ENCODE peak calls at places on chromosomes 3 and 15, in four cellular contexts. U is neural progenitor cell, S is PC-9, L is hepatocyte. B is an unnamed sample.
A peak's percentile ranks its signal among the peaks of the same experiment; 100 is the strongest.

GRCh38 chr3:48268381-48268935 is 27.6 kb downstream of the ZNF589 start:
- DNase-seq in U (no peak), S (peak; percentile 70), L (peak; percentile 86), B (no peak)

GRCh38 chr3:152030320-152030719 is 156.9 kb downstream of the SUCNR1 start:
- DNase-seq in U (no peak), S (no peak), L (no peak), B (no peak)

GRCh38 chr15:61051570-61052031 is 177.5 kb downstream of the RORA start:
- DNase-seq in U (peak; percentile 62), S (no peak), L (peak; percentile 52), B (peak; percentile 69)

GRCh38 chr15:96344706-96345559 is 14.4 kb downstream of the NR2F2 start:
- DNase-seq in U (peak; percentile 56), S (no peak), L (no peak), B (peak; percentile 48)

GRCh38 chr15:62118446-62118964 is 46.6 kb downstream of the C2CD4B start:
- DNase-seq in U (no peak), S (no peak), L (no peak), B (no peak)

GRCh38 chr3:177833392-177833791 is 636.1 kb upstream of the TBL1XR1 start:
- DNase-seq in U (no peak), S (no peak), L (no peak), B (no peak)

GRCh38 chr3:81451611-81452010 is 309.8 kb downstream of the GBE1 start:
- DNase-seq in U (no peak), S (peak; percentile 40), L (no peak), B (peak; percentile 16)

GRCh38 chr3:119580148-119580760 is 962 bp downstream of the ADPRH start:
- DNase-seq in U (peak; percentile 74), S (no peak), L (peak; percentile 20), B (peak; percentile 57)

GRCh38 chr3:126546549-126547239 is 12.0 kb downstream of the C3orf22 start:
- DNase-seq in U (no peak), S (no peak), L (no peak), B (no peak)

GRCh38 chr3:98890960-98891910 is 10.3 kb downstream of the DCBLD2 start:
- DNase-seq in U (no peak), S (no peak), L (no peak), B (no peak)

GRCh38 chr15:35107122-35107521 is 22.0 kb upstream of the NANOGP8 start:
- DNase-seq in U (no peak), S (no peak), L (no peak), B (no peak)

GRCh38 chr15:84761534-84762190 is 13.3 kb downstream of the ZNF592 start:
- DNase-seq in U (no peak), S (no peak), L (no peak), B (no peak)

GRCh38 chr15:90422043-90422442 is 34.0 kb downstream of the IQGAP1 start:
- DNase-seq in U (no peak), S (no peak), L (no peak), B (no peak)

GRCh38 chr3:172153335-172153861 is 114.0 kb downstream of the FNDC3B start:
- DNase-seq in U (no peak), S (peak; percentile 99), L (peak; percentile 88), B (no peak)

GRCh38 chr3:142152349-142152748 is 3.0 kb upstream of the TFDP2 start:
- DNase-seq in U (peak; percentile 53), S (no peak), L (peak; percentile 19), B (peak; percentile 61)

GRCh38 chr3:155835341-155836071 is 18.7 kb downstream of the SLC33A1 start:
- DNase-seq in U (no peak), S (no peak), L (no peak), B (no peak)

GRCh38 chr3:18237251-18238005 is 187.7 kb downstream of the SATB1 start:
- DNase-seq in U (no peak), S (no peak), L (no peak), B (no peak)

GRCh38 chr15:40190591-40190990 is 29.7 kb downstream of the BUB1B start:
- DNase-seq in U (no peak), S (no peak), L (no peak), B (no peak)

GRCh38 chr15:25850154-25851111 is 12.7 kb downstream of the ATP10A start:
- DNase-seq in U (peak; percentile 67), S (no peak), L (peak; percentile 85), B (peak; percentile 70)

GRCh38 chr3:130963444-130963843 is 63.2 kb downstream of the ASTE1 start:
- DNase-seq in U (no peak), S (no peak), L (no peak), B (no peak)

GRCh38 chr15:79166311-79166955 is 75.9 kb upstream of the RASGRF1 start:
- DNase-seq in U (no peak), S (no peak), L (no peak), B (no peak)

GRCh38 chr3:157794771-157795170 is 291.6 kb upstream of the VEPH1 start:
- DNase-seq in U (no peak), S (peak; percentile 45), L (no peak), B (no peak)

GRCh38 chr3:124441766-124442165 is 288.5 kb upstream of the UMPS start:
- DNase-seq in U (no peak), S (no peak), L (no peak), B (peak; percentile 25)

GRCh38 chr3:66904816-66905543 is 93.1 kb upstream of the KBTBD8 start:
- DNase-seq in U (no peak), S (no peak), L (peak; percentile 21), B (no peak)

DNA sequence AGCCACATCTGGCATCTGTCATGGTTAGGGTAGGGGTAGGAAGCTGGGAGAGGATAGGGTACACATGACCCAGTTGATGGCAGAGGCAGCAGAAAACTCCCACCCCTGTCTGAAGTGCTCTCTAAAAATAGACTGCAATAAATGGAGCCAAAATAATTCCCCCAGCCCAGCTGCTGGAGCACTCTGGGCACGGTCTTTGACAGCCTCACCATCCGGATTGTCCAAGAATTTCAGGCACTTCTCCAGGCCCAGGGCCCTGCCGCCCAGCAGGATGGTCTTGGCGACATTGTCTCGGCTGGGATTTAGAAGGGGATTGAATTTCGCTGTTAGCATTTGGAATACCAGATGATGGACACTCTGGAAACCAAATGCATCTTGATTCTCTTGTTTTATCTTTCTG is 103.7 kb downstream of the IQSEC1 start:
- DNase-seq in U (peak; percentile 71), S (no peak), L (peak; percentile 32), B (no peak)
- H3K4me1 ChIP-seq in U (peaks cover 27% of the 10 kb centered on the region), S (peaks cover 14% of the 10 kb centered on the region), L (peaks cover 31% of the 10 kb centered on the region), B (peaks cover 14% of the 10 kb centered on the region)

GRCh38 chr3:149941946-149942345 is 28.7 kb downstream of the PFN2 start:
- DNase-seq in U (no peak), S (no peak), L (no peak), B (no peak)
- H2AFZ ChIP-seq in U (no peak overlapping the region), S (no peak overlapping the region), L (no peak overlapping the region), B (no peak overlapping the region)

GRCh38 chr3:30664884-30665283 is 58.5 kb downstream of the TGFBR2 start:
- DNase-seq in U (no peak), S (no peak), L (no peak), B (no peak)
- H3K4me1 ChIP-seq in U (peaks cover 32% of the 10 kb centered on the region), S (peaks cover 2% of the 10 kb centered on the region), L (peaks cover under 1% of the 10 kb centered on the region), B (peaks cover 57% of the 10 kb centered on the region)

GRCh38 chr15:38560456-38560926 is 4.1 kb downstream of the RASGRP1 start:
- DNase-seq in U (no peak), S (no peak), L (no peak), B (no peak)

GRCh38 chr15:38563723-38564519 is 693 bp downstream of the RASGRP1 start:
- DNase-seq in U (peak; percentile 72), S (no peak), L (peak; percentile 83), B (peak; percentile 57)

GRCh38 chr15:38564557-38565286 is at the start of gene RASGRP1:
- DNase-seq in U (peak; percentile 92), S (no peak), L (peak; percentile 84), B (peak; percentile 86)

GRCh38 chr15:38562278-38562677 is 2.3 kb downstream of the RASGRP1 start:
- DNase-seq in U (no peak), S (no peak), L (no peak), B (peak; percentile 9)

DNA sequence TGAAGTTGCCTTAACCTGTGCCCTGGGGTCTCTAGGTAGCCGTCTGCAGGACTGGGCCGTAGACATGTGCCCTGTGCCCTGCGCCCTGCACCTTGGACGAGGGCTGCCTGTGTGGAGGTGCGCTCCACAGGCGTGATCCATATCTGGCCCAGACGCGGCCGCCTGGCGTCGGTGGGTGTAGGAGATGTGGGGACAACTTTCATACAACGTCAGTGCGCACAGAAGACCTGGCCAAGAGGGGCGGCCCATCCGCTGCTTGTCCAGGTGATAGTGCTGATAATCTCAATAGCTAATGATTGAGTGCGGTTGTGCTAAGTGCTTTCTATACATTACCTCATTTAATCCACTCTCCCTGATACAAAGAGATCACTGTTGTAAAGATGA is 665 bp upstream of the RASGRP1 start:
- DNase-seq in U (no peak), S (no peak), L (no peak), B (no peak)
- H2AFZ ChIP-seq in U (peak overlapping the region; percentile 100), S (no peak overlapping the region), L (no peak overlapping the region), B (peak overlapping the region; percentile 99)

GRCh38 chr15:77573826-77574225 is 58.9 kb downstream of the LINGO1 start:
- DNase-seq in U (no peak), S (no peak), L (no peak), B (no peak)

GRCh38 chr15:77576538-77576937 is 56.2 kb downstream of the LINGO1 start:
- DNase-seq in U (no peak), S (no peak), L (no peak), B (no peak)

GRCh38 chr15:77574521-77575202 is 58.0 kb downstream of the LINGO1 start:
- DNase-seq in U (no peak), S (no peak), L (no peak), B (no peak)

GRCh38 chr15:77577350-77577749 is 55.4 kb downstream of the LINGO1 start:
- DNase-seq in U (peak; percentile 66), S (no peak), L (no peak), B (no peak)

GRCh38 chr15:77575203-77575934 is 57.3 kb downstream of the LINGO1 start:
- DNase-seq in U (no peak), S (no peak), L (no peak), B (no peak)
- H3K4me1 ChIP-seq in U (peaks cover 9% of the 10 kb centered on the region), S (no peaks in the 10 kb centered on the region), L (no peaks in the 10 kb centered on the region), B (no peaks in the 10 kb centered on the region)